ENCODE peak calls at places on chromosomes 16 and 17, in ten cellular contexts. W is body of pancreas, X is uterus, F is ovary, E is IMR-90, J is GM12878, K is GM12891, L is heart left ventricle, Z is tibial nerve, S is A549. M is an unnamed sample.

GRCh38 chr17:1471490-1471889 is 15.5 kb upstream of the CRK start:
- DNase-seq in W (no peak), X (no peak), F (no peak), E (no peak), J (no peak), K (no peak), L (no peak), Z (no peak), S (no peak), M (no peak)

GRCh38 chr16:88479795-88480760 is 27.0 kb downstream of the ZFPM1 start:
- DNase-seq in W (peak; percentile 91), X (no peak), F (no peak), E (no peak), J (no peak), K (no peak), L (no peak), Z (no peak), S (no peak), M (no peak)

GRCh38 chr16:50266337-50267091 is at the start of gene ADCY7:
- DNase-seq in W (peak; percentile 36), X (peak; percentile 45), F (peak; percentile 78), E (peak; percentile 78), J (no peak), K (peak; percentile 74), L (peak; percentile 90), Z (no peak), S (no peak), M (peak; percentile 68)

GRCh38 chr17:11935734-11936406 is 61.4 kb downstream of the ZNF18 start:
- DNase-seq in W (peak; percentile 18), X (no peak), F (peak; percentile 36), E (peak; percentile 33), J (no peak), K (peak; percentile 16), L (no peak), Z (peak; percentile 16), S (no peak), M (peak; percentile 33)

GRCh38 chr17:49213399-49213798 is 2.9 kb downstream of the ABI3 start:
- DNase-seq in W (no peak), X (no peak), F (no peak), E (no peak), J (no peak), K (no peak), L (no peak), Z (no peak), S (no peak), M (no peak)

GRCh38 chr17:28811594-28812135 is 30.9 kb downstream of the FAM222B start:
- DNase-seq in W (no peak), X (no peak), F (no peak), E (peak; percentile 21), J (no peak), K (no peak), L (no peak), Z (no peak), S (peak; percentile 65), M (peak; percentile 21)

GRCh38 chr17:78137392-78138203 is 7.0 kb downstream of the TMC8 start:
- DNase-seq in W (no peak), X (no peak), F (no peak), E (no peak), J (no peak), K (no peak), L (no peak), Z (no peak), S (no peak), M (no peak)

GRCh38 chr17:80364091-80364691 is 50.8 kb upstream of the ENDOV start:
- DNase-seq in W (peak; percentile 44), X (no peak), F (peak; percentile 55), E (no peak), J (no peak), K (no peak), L (no peak), Z (no peak), S (peak; percentile 37), M (peak; percentile 24)

GRCh38 chr16:2975161-2975795 is 5.0 kb downstream of the PKMYT1 start:
- DNase-seq in W (no peak), X (no peak), F (no peak), E (no peak), J (no peak), K (no peak), L (no peak), Z (no peak), S (no peak), M (no peak)
- TF ChIP-seq POLR2A in W (no peak), X (no peak), F (no peak), E (no peak), J (peak; percentile 46), K (no peak), L (no peak), Z (no peak), S (no peak), M (no peak)

GRCh38 chr17:18182190-18182977 is 1.2 kb upstream of the ALKBH5 start:
- DNase-seq in W (peak; percentile 89), X (peak; percentile 57), F (peak; percentile 65), E (no peak), J (no peak), K (no peak), L (no peak), Z (no peak), S (no peak), M (no peak)

GRCh38 chr17:18184143-18185007 is 747 bp downstream of the ALKBH5 start:
- DNase-seq in W (peak; percentile 57), X (peak; percentile 52), F (peak; percentile 72), E (peak; percentile 55), J (no peak), K (peak; percentile 37), L (peak; percentile 70), Z (peak; percentile 22), S (no peak), M (no peak)

GRCh38 chr17:18183334-18184142 is at the start of gene ALKBH5:
- DNase-seq in W (peak; percentile 99), X (peak; percentile 97), F (peak; percentile 97), E (peak; percentile 100), J (peak; percentile 97), K (peak; percentile 98), L (peak; percentile 97), Z (peak; percentile 96), S (peak; percentile 100), M (peak; percentile 100)

GRCh38 chr17:18181358-18181757 is 2.3 kb upstream of the ALKBH5 start:
- DNase-seq in W (no peak), X (peak; percentile 59), F (no peak), E (peak; percentile 29), J (no peak), K (no peak), L (no peak), Z (no peak), S (no peak), M (peak; percentile 69)

DNA sequence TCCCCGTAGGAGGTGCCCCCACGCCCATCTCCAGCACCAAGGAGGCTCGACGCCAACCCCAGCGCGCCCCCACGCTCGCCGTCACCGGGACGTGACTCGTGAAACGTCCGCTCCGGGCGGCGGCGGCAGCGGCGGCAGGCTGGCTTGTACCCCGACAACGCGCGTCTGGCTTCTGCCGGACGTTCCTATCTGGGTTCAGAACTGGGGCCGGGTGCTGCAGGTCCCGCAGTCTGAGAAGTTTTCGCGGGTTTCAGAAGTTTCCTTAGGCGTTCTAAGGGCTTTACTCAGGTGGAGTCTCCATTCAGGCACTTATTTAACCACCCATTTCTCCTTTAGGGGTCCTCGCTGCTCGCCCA is 672 bp upstream of the ALKBH5 start:
- DNase-seq in W (peak; percentile 78), X (peak; percentile 89), F (peak; percentile 94), E (peak; percentile 78), J (no peak), K (peak; percentile 77), L (peak; percentile 95), Z (peak; percentile 73), S (peak; percentile 87), M (peak; percentile 90)
- TF ChIP-seq POLR2A in W (no peak), X (no peak), F (peak; percentile 40), E (peak; percentile 85), J (peak; percentile 87), K (peak; percentile 74), L (no peak), Z (peak; percentile 42), S (peak; percentile 81), M (peak; percentile 78)

DNA sequence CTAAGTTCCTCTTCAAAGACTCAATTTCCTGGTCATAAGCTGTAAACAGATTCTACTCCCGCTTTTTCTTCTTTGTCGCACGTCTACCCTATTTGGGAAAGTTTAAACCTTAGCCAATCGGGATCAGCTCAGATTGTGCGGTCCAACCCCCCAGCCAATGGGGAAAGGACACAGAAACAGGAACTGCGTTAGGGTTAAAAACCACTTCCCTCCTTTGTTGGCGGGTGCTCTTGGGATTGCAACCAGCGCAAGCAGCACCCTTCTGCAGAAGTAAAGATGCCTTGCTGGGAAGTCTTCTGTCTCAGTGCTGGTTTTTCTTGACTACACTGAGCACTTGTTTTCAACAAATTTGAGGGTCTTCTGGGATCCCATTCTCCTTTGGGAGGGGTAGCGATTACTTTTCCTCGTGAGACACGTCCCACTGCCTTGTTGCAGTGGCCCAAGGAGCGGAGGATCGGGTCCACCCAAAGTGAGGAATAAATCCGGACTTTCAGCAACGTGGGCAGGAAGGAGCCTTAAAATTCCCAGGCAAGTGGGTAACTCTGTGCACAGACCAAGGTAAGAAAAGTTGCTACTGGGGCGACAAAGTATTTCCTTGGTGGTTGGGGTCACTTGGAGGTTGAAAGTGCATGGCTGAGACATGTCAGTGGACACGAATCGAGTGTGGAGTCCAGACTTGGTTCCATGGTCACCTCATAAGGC is 1.0 kb upstream of the YPEL3 start:
- DNase-seq in W (no peak), X (no peak), F (no peak), E (no peak), J (no peak), K (no peak), L (peak; percentile 38), Z (no peak), S (no peak), M (no peak)
- TF ChIP-seq POLR2A in W (no peak), X (no peak), F (no peak), E (no peak), J (no peak), K (no peak), L (no peak), Z (no peak), S (no peak), M (no peak)

DNA sequence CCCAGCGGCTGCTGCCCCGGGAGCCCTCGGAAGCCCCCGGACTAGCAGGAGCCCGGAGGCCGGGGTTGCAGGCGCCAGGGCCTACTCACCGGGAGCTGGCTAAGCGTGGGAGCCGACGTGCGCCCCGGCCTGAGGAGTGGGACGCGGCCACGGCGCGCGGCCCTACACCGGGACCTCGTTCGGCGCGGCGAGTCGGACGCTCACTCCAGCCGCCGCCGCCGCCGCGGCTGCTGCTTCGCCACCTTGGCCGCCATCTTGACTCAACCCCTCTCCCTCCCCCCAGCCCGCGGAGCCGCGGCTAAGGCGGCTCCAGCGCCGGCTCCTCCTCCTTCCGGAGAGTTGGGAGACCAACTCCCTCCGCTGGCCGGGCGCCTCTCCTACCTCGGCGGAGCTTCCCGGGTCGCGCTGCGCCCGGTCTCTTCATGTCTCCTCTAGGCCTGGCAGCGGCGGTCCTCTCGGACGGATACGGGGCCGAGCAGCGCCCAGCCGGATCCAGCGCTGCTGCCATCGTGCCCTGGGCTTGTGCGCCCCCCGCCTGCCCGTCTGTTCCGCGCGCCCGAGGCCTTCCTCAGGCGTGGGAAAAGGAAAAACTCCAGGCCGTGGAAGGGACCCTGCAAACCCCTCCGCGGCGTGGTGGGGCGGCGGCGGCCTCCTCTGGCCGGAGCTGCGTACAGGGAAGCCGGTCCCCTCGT is at the start of gene NCOR1:
- DNase-seq in W (peak; percentile 92), X (peak; percentile 91), F (peak; percentile 95), E (peak; percentile 93), J (no peak), K (peak; percentile 80), L (peak; percentile 97), Z (peak; percentile 80), S (peak; percentile 80), M (peak; percentile 81)
- TF ChIP-seq POLR2A in W (peak; percentile 86), X (peak; percentile 84), F (peak; percentile 70), E (peak; percentile 86), J (peak; percentile 97), K (peak; percentile 91), L (peak; percentile 34), Z (peak; percentile 80), S (peak; percentile 98), M (peak; percentile 91)

GRCh38 chr16:19717781-19718623 is at the start of the genes IQCK and KNOP1:
- DNase-seq in W (peak; percentile 91), X (peak; percentile 91), F (peak; percentile 94), E (peak; percentile 87), J (peak; percentile 51), K (peak; percentile 98), L (peak; percentile 94), Z (peak; percentile 85), S (peak; percentile 90), M (peak; percentile 94)
- TF ChIP-seq POLR2A in W (peak; percentile 13), X (peak; percentile 46), F (peak; percentile 70), E (no peak), J (peak; percentile 88), K (peak; percentile 63), L (no peak), Z (peak; percentile 74), S (peak; percentile 75), M (peak; percentile 78)